ENCODE peak calls at places on chromosomes 6 and 20, in four cellular contexts. I is PC-3, Q is fibroblast of lung, P is tibial artery. V is an unnamed sample.
A peak's percentile ranks its signal among the peaks of the same experiment; 100 is the strongest.

GRCh38 chr6:24385536-24386269 is 17.0 kb upstream of the MRS2 start:
- DNase-seq in Q (no peak), P (no peak), I (no peak), V (no peak)

GRCh38 chr6:8277769-8278168 is 157.6 kb downstream of the SLC35B3 start:
- DNase-seq in P (no peak), I (no peak), Q (no peak), V (no peak)

GRCh38 chr6:19803331-19804330 is 33.5 kb upstream of the ID4 start:
- DNase-seq in Q (peak; percentile 54), I (peak; percentile 50), P (no peak), V (no peak)

GRCh38 chr6:44304282-44305199 is 8.6 kb downstream of the AARS2 start:
- DNase-seq in P (peak; percentile 63), I (peak; percentile 35), Q (peak; percentile 36), V (no peak)

GRCh38 chr20:25136643-25137559 is 55.0 kb upstream of the VSX1 start:
- DNase-seq in Q (peak; percentile 93), I (peak; percentile 78), P (peak; percentile 95), V (no peak)

GRCh38 chr6:163260111-163260895 is 154.2 kb upstream of the QKI start:
- DNase-seq in P (no peak), Q (peak; percentile 41), I (no peak), V (no peak)

GRCh38 chr6:128024976-128025375 is 124.1 kb upstream of the THEMIS start:
- DNase-seq in P (no peak), I (no peak), Q (no peak), V (no peak)

GRCh38 chr20:37355252-37356180 is 9.6 kb downstream of the SRC start:
- DNase-seq in I (no peak), Q (no peak), P (no peak), V (no peak)

GRCh38 chr6:147507162-147508072 is 1.1 kb upstream of the SAMD5 start:
- DNase-seq in Q (peak; percentile 13), I (peak; percentile 33), P (no peak), V (peak; percentile 3)

GRCh38 chr20:53033176-53033575 is 61.0 kb downstream of the TSHZ2 start:
- DNase-seq in P (no peak), I (no peak), Q (peak; percentile 82), V (no peak)

GRCh38 chr6:24968711-24969110 is 33.0 kb upstream of the RIPOR2 start:
- DNase-seq in P (no peak), Q (no peak), I (no peak), V (no peak)

GRCh38 chr6:119077643-119078448 is 618 bp downstream of the FAM184A start:
- DNase-seq in I (peak; percentile 67), P (peak; percentile 71), Q (peak; percentile 11), V (peak; percentile 26)
- H3K4me3 ChIP-seq in I (peak overlapping the region; percentile 82), P (peak overlapping the region; percentile 71), Q (peak overlapping the region; percentile 74), V (peak overlapping the region; percentile 63)

DNA sequence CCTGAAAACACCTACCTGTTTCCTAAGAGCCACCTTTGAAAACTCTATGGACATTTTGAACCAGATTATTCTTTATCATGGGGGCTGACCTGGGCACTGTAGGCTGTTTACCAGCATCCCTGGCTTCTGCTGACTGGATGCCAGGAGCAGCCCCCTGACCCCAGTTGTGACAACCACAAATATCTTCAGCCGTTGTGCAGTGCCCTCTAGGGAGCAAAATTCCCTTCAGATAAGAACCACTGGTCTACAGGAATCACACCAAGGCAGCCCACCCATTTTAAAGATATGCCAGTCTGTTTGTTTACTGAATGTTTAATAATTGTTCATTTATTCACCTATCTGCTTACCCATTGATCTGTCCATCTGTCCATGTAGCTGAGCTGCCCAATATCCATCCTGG is 276.9 kb downstream of the NRN1 start:
- DNase-seq in P (no peak), I (no peak), Q (no peak), V (no peak)
- TF ChIP-seq CTCF in P (no peak), I (peak; percentile 39), Q (no peak), V (peak; percentile 11)

DNA sequence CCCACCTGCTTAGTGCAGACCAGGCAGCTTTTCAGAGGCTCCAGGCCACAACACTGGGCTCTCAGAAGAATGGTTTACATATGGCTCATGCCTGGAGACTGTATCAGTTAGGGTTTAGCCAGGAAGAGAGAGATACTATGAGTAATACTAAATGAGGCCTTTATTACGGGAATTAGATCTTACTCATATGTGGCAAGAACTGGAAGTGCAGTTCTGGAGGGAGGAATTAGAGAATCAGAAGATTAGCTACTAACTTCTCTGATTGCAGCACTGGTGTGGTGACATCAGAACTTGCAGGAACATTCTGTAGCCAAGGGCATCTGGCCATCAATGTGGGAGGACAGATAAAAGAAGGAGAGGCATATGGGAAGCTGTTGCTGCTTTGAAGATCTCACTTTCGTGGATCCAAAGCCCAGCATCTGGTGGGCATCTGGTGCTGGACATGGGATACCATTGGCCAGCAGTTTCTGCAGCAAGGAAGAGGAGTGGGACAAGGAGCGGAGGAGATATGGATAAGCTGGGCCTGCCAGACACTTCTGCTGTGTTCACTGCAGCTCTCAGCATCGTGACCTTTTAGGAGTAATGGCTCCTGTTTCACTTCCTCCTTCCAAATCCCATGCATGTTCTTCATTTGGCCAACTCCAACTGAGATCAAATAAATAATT is 248.5 kb downstream of the BTBD3 start:
- DNase-seq in Q (peak; percentile 97), P (no peak), I (peak; percentile 83), V (no peak)
- H3K4me3 ChIP-seq in Q (no peak overlapping the region), P (no peak overlapping the region), I (no peak overlapping the region), V (no peak overlapping the region)

GRCh38 chr20:42678895-42679294 is 510.8 kb downstream of the PTPRT start:
- DNase-seq in Q (no peak), P (no peak), I (no peak), V (no peak)
- TF ChIP-seq CTCF in Q (no peak), P (no peak), I (peak; percentile 9), V (peak; percentile 34)

GRCh38 chr6:41503841-41504525 is 42.2 kb upstream of the FOXP4 start:
- DNase-seq in I (peak; percentile 10), Q (peak; percentile 88), P (peak; percentile 74), V (no peak)

GRCh38 chr6:41505084-41506049 is 40.8 kb upstream of the FOXP4 start:
- DNase-seq in Q (peak; percentile 91), P (peak; percentile 95), I (peak; percentile 27), V (peak; percentile 82)

GRCh38 chr6:41504526-41505021 is 41.6 kb upstream of the FOXP4 start:
- DNase-seq in I (peak; percentile 3), P (no peak), Q (peak; percentile 53), V (no peak)

GRCh38 chr6:41502607-41503434 is 43.4 kb upstream of the FOXP4 start:
- DNase-seq in Q (peak; percentile 48), I (no peak), P (peak; percentile 72), V (no peak)

GRCh38 chr6:41503435-41503768 is 42.8 kb upstream of the FOXP4 start:
- DNase-seq in Q (no peak), P (no peak), I (no peak), V (no peak)
- H3K4me3 ChIP-seq in Q (no peak overlapping the region), P (peak overlapping the region; percentile 50), I (peak overlapping the region; percentile 71), V (peak overlapping the region; percentile 51)

V was measured in GM06990.